ENCODE peak calls at places on chromosome 17, in ten cellular contexts. C, K, D, A, T, H, I, Q, J and Z are unnamed samples.

GRCh38 chr17:49360796-49361128 is 1.3 kb downstream of the ZNF652 start:
- DNase-seq in C (no peak), K (no peak), D (no peak), A (no peak), T (no peak), H (no peak), I (no peak), Q (no peak), J (no peak), Z (no peak)

GRCh38 chr17:31746884-31747495 is 112.1 kb downstream of the COPRS start:
- DNase-seq in C (no peak), K (no peak), D (no peak), A (no peak), T (no peak), H (no peak), I (no peak), Q (no peak), J (no peak), Z (no peak)

GRCh38 chr17:81437221-81437651 is 42.0 kb downstream of the BAHCC1 start:
- DNase-seq in C (no peak), K (no peak), D (no peak), A (no peak), T (no peak), H (no peak), I (no peak), Q (no peak), J (no peak), Z (no peak)

GRCh38 chr17:51251010-51251409 is 8.8 kb downstream of the MBTD1 start:
- DNase-seq in C (no peak), K (no peak), D (no peak), A (no peak), T (no peak), H (peak; percentile 21), I (no peak), Q (no peak), J (no peak), Z (no peak)

GRCh38 chr17:83065660-83066542 is 13.5 kb upstream of the METRNL start:
- DNase-seq in C (no peak), K (no peak), D (no peak), A (peak; percentile 57), T (peak; percentile 11), H (no peak), I (no peak), Q (no peak), J (no peak), Z (no peak)

GRCh38 chr17:77592503-77592902 is 366.0 kb upstream of the TNRC6C start:
- DNase-seq in C (no peak), K (no peak), D (no peak), A (no peak), T (no peak), H (no peak), I (no peak), Q (no peak), J (no peak), Z (no peak)

GRCh38 chr17:51147641-51148040 is 5.7 kb upstream of the NME1 start:
- DNase-seq in C (no peak), K (no peak), D (no peak), A (no peak), T (no peak), H (peak; percentile 17), I (no peak), Q (no peak), J (no peak), Z (no peak)

GRCh38 chr17:67655478-67656148 is 62.1 kb upstream of the NOL11 start:
- DNase-seq in C (no peak), K (no peak), D (no peak), A (no peak), T (no peak), H (no peak), I (no peak), Q (no peak), J (no peak), Z (no peak)

GRCh38 chr17:76869209-76869877 is 1.1 kb downstream of the MGAT5B start:
- DNase-seq in C (no peak), K (no peak), D (no peak), A (no peak), T (no peak), H (no peak), I (no peak), Q (no peak), J (no peak), Z (no peak)

GRCh38 chr17:71975998-71976649 is 144.7 kb upstream of the SOX9 start:
- DNase-seq in C (no peak), K (no peak), D (peak; percentile 89), A (peak; percentile 86), T (peak; percentile 80), H (peak; percentile 97), I (peak; percentile 82), Q (peak; percentile 83), J (no peak), Z (no peak)

GRCh38 chr17:75878174-75878998 is at the start of gene TRIM47:
- DNase-seq in C (no peak), K (no peak), D (no peak), A (peak; percentile 81), T (peak; percentile 80), H (peak; percentile 37), I (peak; percentile 54), Q (no peak), J (no peak), Z (no peak)

GRCh38 chr17:18850679-18851078 is 7.3 kb upstream of the PRPSAP2 start:
- DNase-seq in C (no peak), K (no peak), D (no peak), A (no peak), T (no peak), H (no peak), I (no peak), Q (no peak), J (no peak), Z (no peak)

GRCh38 chr17:72318131-72318530 is 197.3 kb downstream of the SOX9 start:
- DNase-seq in C (no peak), K (no peak), D (no peak), A (no peak), T (no peak), H (no peak), I (no peak), Q (no peak), J (no peak), Z (no peak)

GRCh38 chr17:12590417-12590816 is 75.3 kb upstream of the MYOCD start:
- DNase-seq in C (no peak), K (no peak), D (no peak), A (no peak), T (no peak), H (no peak), I (no peak), Q (no peak), J (no peak), Z (no peak)

GRCh38 chr17:72334205-72334604 is 213.4 kb downstream of the SOX9 start:
- DNase-seq in C (no peak), K (no peak), D (peak; percentile 45), A (no peak), T (no peak), H (peak; percentile 77), I (no peak), Q (peak; percentile 14), J (no peak), Z (no peak)

GRCh38 chr17:62876063-62876462 is 67.9 kb upstream of the MARCHF10 start:
- DNase-seq in C (no peak), K (no peak), D (no peak), A (no peak), T (no peak), H (peak; percentile 40), I (no peak), Q (no peak), J (no peak), Z (no peak)

GRCh38 chr17:2611627-2612026 is 18.2 kb downstream of the PAFAH1B1 start:
- DNase-seq in C (no peak), K (no peak), D (no peak), A (no peak), T (no peak), H (no peak), I (no peak), Q (no peak), J (no peak), Z (no peak)

GRCh38 chr17:5110816-5111215 is 862 bp downstream of the ZNF232 start:
- DNase-seq in C (no peak), K (no peak), D (no peak), A (peak; percentile 45), T (no peak), H (no peak), I (no peak), Q (no peak), J (no peak), Z (no peak)

GRCh38 chr17:42653179-42654124 is 5.6 kb upstream of the TUBG2 start:
- DNase-seq in C (no peak), K (no peak), D (no peak), A (peak; percentile 76), T (peak; percentile 72), H (peak; percentile 82), I (peak; percentile 49), Q (no peak), J (no peak), Z (no peak)